ENCODE peak calls at places on chromosomes 1 and 21, in nine cellular contexts. U, S, C, R, N, G, Y, W and P are unnamed samples.

GRCh38 chr21:27734146-27734545 is 767.3 kb upstream of the ADAMTS5 start:
- DNase-seq in U (peak; percentile 53), S (no peak), C (no peak), R (peak; percentile 69), N (no peak), G (no peak), Y (no peak), W (no peak), P (no peak)

GRCh38 chr1:204723131-204723787 is 37.7 kb upstream of the LRRN2 start:
- DNase-seq in U (peak; percentile 12), S (peak; percentile 35), C (no peak), R (peak; percentile 20), N (no peak), G (no peak), Y (no peak), W (no peak), P (no peak)

GRCh38 chr1:154391086-154391770 is 13.9 kb upstream of the IL6R start:
- DNase-seq in U (no peak), S (no peak), C (no peak), R (no peak), N (no peak), G (no peak), Y (no peak), W (no peak), P (no peak)

GRCh38 chr1:2436876-2437275 is 24.5 kb upstream of the PEX10 start:
- DNase-seq in U (no peak), S (no peak), C (no peak), R (no peak), N (no peak), G (no peak), Y (no peak), W (no peak), P (no peak)

GRCh38 chr1:213987876-213988638 is at the start of gene PROX1:
- DNase-seq in U (peak; percentile 93), S (peak; percentile 86), C (peak; percentile 87), R (peak; percentile 92), N (peak; percentile 31), G (peak; percentile 83), Y (peak; percentile 87), W (peak; percentile 84), P (peak; percentile 96)

GRCh38 chr1:175073054-175073453 is 5.4 kb downstream of the TNN start:
- DNase-seq in U (no peak), S (no peak), C (no peak), R (peak; percentile 61), N (no peak), G (no peak), Y (no peak), W (no peak), P (no peak)

GRCh38 chr1:43038232-43038929 is 79.7 kb upstream of the SLC2A1 start:
- DNase-seq in U (no peak), S (no peak), C (no peak), R (no peak), N (no peak), G (no peak), Y (no peak), W (no peak), P (peak; percentile 45)

GRCh38 chr1:9376430-9376829 is 83.7 kb downstream of the SPSB1 start:
- DNase-seq in U (no peak), S (no peak), C (no peak), R (no peak), N (no peak), G (no peak), Y (no peak), W (no peak), P (no peak)

GRCh38 chr1:147781056-147781471 is 20.7 kb upstream of the GJA5 start:
- DNase-seq in U (peak; percentile 25), S (no peak), C (no peak), R (peak; percentile 41), N (no peak), G (no peak), Y (no peak), W (peak; percentile 21), P (no peak)

GRCh38 chr1:48526045-48526714 is 54.2 kb upstream of the SPATA6 start:
- DNase-seq in U (no peak), S (peak; percentile 24), C (no peak), R (peak; percentile 45), N (no peak), G (no peak), Y (peak; percentile 29), W (no peak), P (no peak)

GRCh38 chr1:166988976-166989515 is at the start of gene MAEL:
- DNase-seq in U (no peak), S (no peak), C (no peak), R (no peak), N (no peak), G (no peak), Y (no peak), W (no peak), P (no peak)

GRCh38 chr1:109312978-109313775 is 6.4 kb upstream of the MYBPHL start:
- DNase-seq in U (no peak), S (no peak), C (no peak), R (no peak), N (no peak), G (no peak), Y (no peak), W (no peak), P (no peak)

GRCh38 chr1:201750120-201750519 is 78.8 kb upstream of the IPO9 start:
- DNase-seq in U (peak; percentile 75), S (no peak), C (no peak), R (no peak), N (no peak), G (no peak), Y (no peak), W (no peak), P (no peak)

GRCh38 chr21:35711661-35712060 is 348.7 kb downstream of the SETD4 start:
- DNase-seq in U (no peak), S (peak; percentile 69), C (peak; percentile 62), R (no peak), N (no peak), G (no peak), Y (no peak), W (no peak), P (no peak)

GRCh38 chr1:58047265-58047858 is 499.2 kb downstream of the OMA1 start:
- DNase-seq in U (no peak), S (no peak), C (no peak), R (peak; percentile 32), N (peak; percentile 76), G (no peak), Y (no peak), W (peak; percentile 9), P (peak; percentile 60)

GRCh38 chr1:84163123-84164038 is 19.3 kb downstream of the PRKACB start:
- DNase-seq in U (no peak), S (no peak), C (no peak), R (peak; percentile 23), N (no peak), G (no peak), Y (no peak), W (no peak), P (no peak)
- H3K4me3 ChIP-seq in U (no peak overlapping the region), S (no peak overlapping the region), C (no peak overlapping the region), R (peak overlapping the region; percentile 63), N (no peak overlapping the region), G (no peak overlapping the region), Y (no peak overlapping the region), W (peak overlapping the region; percentile 33), P (no peak overlapping the region)

DNA sequence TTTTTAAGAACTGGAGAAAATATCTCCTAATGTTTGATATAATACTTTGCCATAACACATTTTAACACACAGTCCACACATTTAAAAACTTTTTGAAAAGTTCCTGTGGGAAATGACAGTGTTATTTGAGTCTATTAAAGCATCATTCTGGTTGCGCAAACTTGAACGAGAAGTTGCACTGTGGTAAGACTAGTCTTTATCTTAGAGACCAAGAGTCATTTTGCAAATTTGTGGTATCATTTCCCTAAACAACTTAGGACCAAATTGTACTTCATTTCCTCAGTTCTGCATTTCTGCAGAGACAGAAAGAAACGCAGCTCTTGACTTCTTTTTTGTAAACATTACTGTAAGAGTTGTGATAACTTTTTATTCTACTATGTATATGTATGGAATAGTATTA is at the start of gene RGS18:
- DNase-seq in U (no peak), S (no peak), C (no peak), R (no peak), N (no peak), G (no peak), Y (no peak), W (peak; percentile 15), P (no peak)
- H3K4me1 ChIP-seq in U (no peaks in the 10 kb centered on the region), S (no peaks in the 10 kb centered on the region), C (no peaks in the 10 kb centered on the region), R (no peaks in the 10 kb centered on the region), N (no peaks in the 10 kb centered on the region), G (no peaks in the 10 kb centered on the region), Y (no peaks in the 10 kb centered on the region), W (no peaks in the 10 kb centered on the region), P (no peaks in the 10 kb centered on the region)

GRCh38 chr1:172820759-172821158 is 161.9 kb downstream of the FASLG start:
- DNase-seq in U (no peak), S (no peak), C (no peak), R (peak; percentile 24), N (no peak), G (no peak), Y (no peak), W (no peak), P (no peak)

GRCh38 chr1:172821609-172822274 is 162.8 kb downstream of the FASLG start:
- DNase-seq in U (peak; percentile 80), S (no peak), C (no peak), R (peak; percentile 65), N (peak; percentile 30), G (no peak), Y (no peak), W (no peak), P (no peak)

GRCh38 chr1:172823534-172823933 is 164.6 kb downstream of the FASLG start:
- DNase-seq in U (peak; percentile 44), S (no peak), C (no peak), R (peak; percentile 69), N (no peak), G (no peak), Y (no peak), W (no peak), P (peak; percentile 6)

GRCh38 chr1:172815740-172816139 is 156.8 kb downstream of the FASLG start:
- DNase-seq in U (peak; percentile 58), S (no peak), C (no peak), R (peak; percentile 22), N (no peak), G (no peak), Y (no peak), W (no peak), P (no peak)

GRCh38 chr1:172818841-172819527 is 160.1 kb downstream of the FASLG start:
- DNase-seq in U (peak; percentile 52), S (no peak), C (no peak), R (no peak), N (no peak), G (no peak), Y (no peak), W (no peak), P (no peak)
- H3K27ac ChIP-seq in U (no peak overlapping the region), S (no peak overlapping the region), C (no peak overlapping the region), R (no peak overlapping the region), N (no peak overlapping the region), G (peak overlapping the region; percentile 45), Y (no peak overlapping the region), W (no peak overlapping the region), P (no peak overlapping the region)

DNA sequence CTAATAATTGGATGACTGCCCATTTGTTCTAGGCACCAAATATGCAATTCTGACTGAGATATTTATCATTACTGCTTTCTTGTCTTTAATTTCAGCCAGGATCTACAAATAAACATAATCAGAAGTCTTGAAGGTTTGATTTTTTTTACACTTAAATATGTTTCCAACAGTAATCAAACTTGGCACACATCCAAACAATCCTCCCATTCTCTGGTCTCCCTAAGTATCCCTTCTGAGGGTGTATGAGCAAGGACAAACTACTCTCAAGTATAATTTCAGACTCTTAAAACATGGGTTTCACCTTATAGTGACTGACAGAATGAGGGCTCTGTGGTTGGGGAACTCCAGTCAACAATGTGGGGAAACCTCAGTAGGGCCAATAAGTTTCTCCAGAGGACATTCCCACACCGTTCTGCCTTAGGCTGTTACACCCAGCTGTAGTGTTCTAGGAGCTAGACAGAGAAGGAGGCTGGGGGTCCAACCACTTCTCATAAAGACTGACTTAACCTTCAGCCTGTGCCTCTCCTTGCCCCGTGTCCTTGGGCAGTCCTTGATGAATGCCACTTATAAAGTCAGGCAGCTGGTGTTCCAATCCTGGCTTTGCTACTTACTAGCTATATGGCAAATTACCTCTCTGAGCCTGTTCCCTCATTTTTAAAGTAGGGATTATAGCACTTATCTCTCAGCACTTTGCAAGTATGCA is 1.5 kb upstream of the PALMD start:
- DNase-seq in U (no peak), S (no peak), C (no peak), R (peak; percentile 18), N (peak; percentile 14), G (no peak), Y (no peak), W (no peak), P (peak; percentile 34)
- H3K4me3 ChIP-seq in U (no peak overlapping the region), S (no peak overlapping the region), C (no peak overlapping the region), R (no peak overlapping the region), N (no peak overlapping the region), G (no peak overlapping the region), Y (no peak overlapping the region), W (peak overlapping the region; percentile 75), P (no peak overlapping the region)